ENCODE peak calls at places on chromosome X, in four cellular contexts. One of them, this sample, is unnamed.
A peak's percentile ranks its signal among the peaks of the same experiment; 100 is the strongest.

GRCh38 chrX:13607356-13607995 is 38.1 kb downstream of the EGFL6 start:
- DNase-seq in K562: no peak
- DNase-seq in WTC11: no peak
- DNase-seq in HEK293T: no peak
- DNase-seq in this sample: no peak

GRCh38 chrX:2463973-2464676 is 36.7 kb downstream of the DHRSX start:
- DNase-seq in K562: peak; percentile 50
- DNase-seq in WTC11: peak; percentile 52
- DNase-seq in HEK293T: peak; percentile 63
- DNase-seq in this sample: no peak

GRCh38 chrX:42783456-42783855 is 5.5 kb upstream of the PPP1R2C start:
- DNase-seq in K562: no peak
- DNase-seq in WTC11: no peak
- DNase-seq in HEK293T: no peak
- DNase-seq in this sample: no peak

GRCh38 chrX:153723351-153724251 is 586 bp downstream of the BCAP31 start:
- DNase-seq in K562: peak; percentile 62
- DNase-seq in WTC11: peak; percentile 38
- DNase-seq in HEK293T: peak; percentile 51
- DNase-seq in this sample: peak; percentile 59

GRCh38 chrX:14056201-14056600 is 26.5 kb upstream of the GEMIN8 start:
- DNase-seq in K562: no peak
- DNase-seq in WTC11: no peak
- DNase-seq in HEK293T: no peak
- DNase-seq in this sample: no peak

GRCh38 chrX:55907968-55908607 is 190.5 kb downstream of the RRAGB start:
- DNase-seq in K562: peak; percentile 25
- DNase-seq in WTC11: peak; percentile 73
- DNase-seq in HEK293T: peak; percentile 3
- DNase-seq in this sample: no peak

GRCh38 chrX:77493677-77494553 is 46.7 kb downstream of the FGF16 start:
- DNase-seq in K562: peak; percentile 9
- DNase-seq in WTC11: peak; percentile 60
- DNase-seq in HEK293T: peak; percentile 37
- DNase-seq in this sample: peak; percentile 7

GRCh38 chrX:49053223-49054072 is 5.4 kb upstream of the CCDC120 start:
- DNase-seq in K562: peak; percentile 80
- DNase-seq in WTC11: peak; percentile 78
- DNase-seq in HEK293T: peak; percentile 88
- DNase-seq in this sample: peak; percentile 45

GRCh38 chrX:115491766-115492165 is 69.2 kb upstream of the PLS3 start:
- DNase-seq in K562: no peak
- DNase-seq in WTC11: no peak
- DNase-seq in HEK293T: no peak
- DNase-seq in this sample: no peak

GRCh38 chrX:107537815-107538214 is 88.4 kb downstream of the FRMPD3 start:
- DNase-seq in K562: peak; percentile 38
- DNase-seq in WTC11: peak; percentile 43
- DNase-seq in HEK293T: peak; percentile 72
- DNase-seq in this sample: peak; percentile 16

GRCh38 chrX:119790977-119791436 is 423 bp downstream of the RPL39 start:
- DNase-seq in K562: peak; percentile 50
- DNase-seq in WTC11: no peak
- DNase-seq in HEK293T: no peak
- DNase-seq in this sample: peak; percentile 30
- TF ChIP-seq ELF4 in K562: no peak
- TF ChIP-seq ELF4 in WTC11: no peak
- TF ChIP-seq ELF4 in HEK293T: no peak
- TF ChIP-seq ELF4 in this sample: no peak

GRCh38 chrX:133741303-133741702 is 244.1 kb downstream of the GPC3 start:
- DNase-seq in K562: no peak
- DNase-seq in WTC11: no peak
- DNase-seq in HEK293T: no peak
- DNase-seq in this sample: no peak
- TF ChIP-seq ELF4 in K562: no peak
- TF ChIP-seq ELF4 in WTC11: no peak
- TF ChIP-seq ELF4 in HEK293T: no peak
- TF ChIP-seq ELF4 in this sample: no peak

GRCh38 chrX:22666441-22666840 is 333.3 kb upstream of the DDX53 start:
- DNase-seq in K562: peak; percentile 47
- DNase-seq in WTC11: peak; percentile 46
- DNase-seq in HEK293T: peak; percentile 48
- DNase-seq in this sample: peak; percentile 12
- TF ChIP-seq ELF4 in K562: no peak
- TF ChIP-seq ELF4 in WTC11: no peak
- TF ChIP-seq ELF4 in HEK293T: no peak
- TF ChIP-seq ELF4 in this sample: no peak

GRCh38 chrX:118228041-118228440 is 111.4 kb upstream of the KLHL13 start:
- DNase-seq in K562: no peak
- DNase-seq in WTC11: no peak
- DNase-seq in HEK293T: no peak
- DNase-seq in this sample: no peak

GRCh38 chrX:118221733-118222132 is 105.1 kb upstream of the KLHL13 start:
- DNase-seq in K562: no peak
- DNase-seq in WTC11: no peak
- DNase-seq in HEK293T: no peak
- DNase-seq in this sample: no peak

GRCh38 chrX:118221257-118221656 is 104.6 kb upstream of the KLHL13 start:
- DNase-seq in K562: no peak
- DNase-seq in WTC11: no peak
- DNase-seq in HEK293T: no peak
- DNase-seq in this sample: no peak

GRCh38 chrX:118228456-118228855 is 111.8 kb upstream of the KLHL13 start:
- DNase-seq in K562: no peak
- DNase-seq in WTC11: no peak
- DNase-seq in HEK293T: no peak
- DNase-seq in this sample: no peak

DNA sequence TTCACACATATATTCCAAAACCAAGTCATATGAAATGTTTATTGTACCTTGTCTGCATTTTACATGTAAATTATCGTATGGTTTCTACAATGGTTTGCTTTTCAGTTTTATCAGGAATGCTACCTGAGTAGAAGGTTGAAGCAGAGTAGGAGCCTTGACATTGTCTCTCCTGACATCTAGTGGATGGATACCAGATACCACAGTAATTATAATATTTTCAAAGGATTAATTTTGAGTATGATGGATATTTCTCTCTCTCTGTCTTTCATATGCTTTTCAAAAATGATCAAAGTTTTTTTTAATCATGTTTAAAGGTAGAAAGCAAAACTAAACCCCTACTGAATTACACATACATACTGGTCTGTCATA is 109.4 kb upstream of the KLHL13 start:
- DNase-seq in K562: no peak
- DNase-seq in WTC11: no peak
- DNase-seq in HEK293T: peak; percentile 52
- DNase-seq in this sample: peak; percentile 1
- TF ChIP-seq ELF4 in K562: no peak
- TF ChIP-seq ELF4 in WTC11: no peak
- TF ChIP-seq ELF4 in HEK293T: no peak
- TF ChIP-seq ELF4 in this sample: no peak

DNA sequence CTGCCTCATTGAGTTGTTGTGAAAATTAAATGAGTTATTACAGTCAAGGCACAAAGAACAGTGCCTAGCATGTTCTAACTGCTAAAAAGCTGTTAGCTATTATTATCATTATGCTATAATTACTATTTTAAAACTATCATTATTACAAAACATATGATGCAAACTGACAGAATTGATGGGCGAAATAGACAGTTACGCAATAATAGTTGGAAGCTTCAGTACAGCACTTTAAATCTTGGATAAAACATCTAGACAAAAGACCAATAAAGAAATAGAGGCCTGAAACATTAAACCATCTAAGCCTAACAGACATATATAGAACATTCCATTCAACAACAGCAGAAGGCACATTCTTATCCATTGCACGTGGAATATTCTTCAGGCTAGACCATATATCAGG is 73.0 kb downstream of the TAB3 start:
- DNase-seq in K562: no peak
- DNase-seq in WTC11: no peak
- DNase-seq in HEK293T: no peak
- DNase-seq in this sample: no peak
- TF ChIP-seq ELF4 in K562: no peak
- TF ChIP-seq ELF4 in WTC11: no peak
- TF ChIP-seq ELF4 in HEK293T: no peak
- TF ChIP-seq ELF4 in this sample: no peak

GRCh38 chrX:103274284-103274683 is 2.3 kb downstream of the TCEAL5 start:
- DNase-seq in K562: no peak
- DNase-seq in WTC11: no peak
- DNase-seq in HEK293T: no peak
- DNase-seq in this sample: no peak

GRCh38 chrX:103275947-103276567 is 493 bp downstream of the TCEAL5 start:
- DNase-seq in K562: no peak
- DNase-seq in WTC11: peak; percentile 12
- DNase-seq in HEK293T: no peak
- DNase-seq in this sample: no peak

DNA sequence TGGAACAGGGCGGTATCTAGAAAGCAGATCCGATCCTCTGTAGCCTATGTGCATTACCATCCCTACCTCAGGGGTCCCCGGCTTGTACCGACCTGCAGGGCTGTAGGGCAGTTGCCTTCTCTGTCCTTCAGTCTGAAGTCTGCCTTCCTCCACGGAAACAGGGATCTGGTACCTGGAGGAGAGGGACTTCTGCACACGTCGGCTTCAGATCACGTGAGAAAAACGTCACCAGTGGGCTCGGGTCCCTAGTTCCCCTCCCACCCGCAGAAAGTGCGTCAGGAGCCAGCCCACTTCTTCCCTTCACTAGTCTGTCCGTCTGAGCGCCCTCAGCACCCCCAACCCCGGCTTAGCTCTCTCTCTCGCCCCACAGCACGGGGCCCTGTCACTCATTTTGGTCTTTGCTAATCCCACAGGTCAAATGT is at the start of gene TCEAL5:
- DNase-seq in K562: no peak
- DNase-seq in WTC11: no peak
- DNase-seq in HEK293T: no peak
- DNase-seq in this sample: no peak
- TF ChIP-seq ELF4 in K562: no peak
- TF ChIP-seq ELF4 in WTC11: no peak
- TF ChIP-seq ELF4 in HEK293T: no peak
- TF ChIP-seq ELF4 in this sample: no peak

This sample was measured in HepG2.